ENCODE peak calls at places on chromosomes 4 and X, in ten cellular contexts. M is adipocyte; B is H7; J is fibroblast of lung; A is stimulated activated CD8-positive, alpha-beta memory T cell treated with anti-CD3 and anti-CD28 coated beads, Interleukin-7, amount 100 ng/mL, for 24 hours; V is M059J; X is NCI-H510A; H is CD8-positive, alpha-beta T cell; I is NCI-H748 treated with DMSO at 0.1 percent for 48 hours; O is AG08396. T is an unnamed sample.

GRCh38 chr4:25486171-25486570 is 109.1 kb downstream of the ANAPC4 start:
- DNase-seq in O (no peak), J (no peak), V (peak; percentile 46), X (no peak), M (no peak), I (no peak), B (no peak), A (no peak), H (no peak), T (no peak)

GRCh38 chrX:32614707-32615106 is 596.6 kb downstream of the DMD start:
- DNase-seq in X (no peak), I (no peak), O (no peak), V (no peak), H (no peak), J (no peak), A (no peak), M (no peak), B (no peak), T (no peak)

GRCh38 chrX:18931972-18932371 is 51.9 kb downstream of the PHKA2 start:
- DNase-seq in V (peak; percentile 7), M (peak; percentile 35), B (peak; percentile 81), A (no peak), H (no peak), X (no peak), J (peak; percentile 42), I (peak; percentile 2), O (peak; percentile 36), T (no peak)

GRCh38 chrX:138756234-138756633 is 44.7 kb upstream of the FGF13 start:
- DNase-seq in B (peak; percentile 17), X (no peak), I (no peak), J (peak; percentile 62), V (peak; percentile 65), A (no peak), H (no peak), O (peak; percentile 27), M (no peak), T (peak; percentile 37)

GRCh38 chr4:9925750-9926439 is 95.4 kb downstream of the SLC2A9 start:
- DNase-seq in X (no peak), M (no peak), J (no peak), B (no peak), V (no peak), O (no peak), I (peak; percentile 25), H (no peak), A (no peak), T (no peak)

GRCh38 chr4:184598753-184599491 is 50.3 kb downstream of the CASP3 start:
- DNase-seq in J (no peak), B (peak; percentile 13), H (no peak), X (no peak), V (peak; percentile 34), I (no peak), A (no peak), M (no peak), O (no peak), T (no peak)

GRCh38 chr4:94515365-94515764 is 63.6 kb downstream of the PDLIM5 start:
- DNase-seq in V (peak; percentile 31), M (no peak), O (no peak), J (no peak), I (no peak), X (no peak), A (no peak), B (no peak), H (no peak), T (no peak)

GRCh38 chr4:112847045-112847444 is 202.4 kb upstream of the ANK2 start:
- DNase-seq in O (no peak), A (no peak), M (no peak), H (no peak), I (no peak), B (no peak), V (no peak), J (no peak), X (no peak), T (no peak)

GRCh38 chrX:120308558-120308957 is 2.7 kb downstream of the TMEM255A start:
- DNase-seq in M (no peak), J (no peak), A (no peak), B (peak; percentile 62), V (no peak), H (no peak), X (no peak), O (no peak), I (peak; percentile 35), T (peak; percentile 39)

GRCh38 chrX:24799078-24799477 is 105.4 kb downstream of the POLA1 start:
- DNase-seq in B (no peak), I (no peak), H (no peak), M (no peak), J (no peak), O (no peak), X (no peak), V (no peak), A (no peak), T (no peak)

GRCh38 chr4:125013891-125014290 is 300.9 kb upstream of the FAT4 start:
- DNase-seq in O (no peak), B (no peak), I (no peak), V (peak; percentile 2), M (no peak), J (no peak), A (no peak), X (no peak), H (no peak), T (no peak)

GRCh38 chr4:24856586-24856985 is 56.3 kb downstream of the CCDC149 start:
- DNase-seq in I (no peak), O (peak; percentile 53), V (peak; percentile 87), A (no peak), X (no peak), H (no peak), M (peak; percentile 50), J (peak; percentile 68), B (peak; percentile 30), T (no peak)

GRCh38 chr4:186948361-186949291 is 225.0 kb upstream of the FAT1 start:
- DNase-seq in M (peak; percentile 23), A (no peak), I (peak; percentile 2), H (no peak), B (peak; percentile 64), O (peak; percentile 58), V (peak; percentile 37), X (no peak), J (peak; percentile 44), T (no peak)

GRCh38 chrX:74421181-74422028 is at the start of gene SLC16A2:
- DNase-seq in B (peak; percentile 82), X (peak; percentile 56), H (peak; percentile 0), M (peak; percentile 82), A (no peak), V (peak; percentile 93), J (peak; percentile 80), I (peak; percentile 17), O (peak; percentile 85), T (peak; percentile 61)

GRCh38 chr4:149781150-149781549 is 34.5 kb downstream of the IQCM start:
- DNase-seq in X (no peak), I (no peak), B (no peak), H (no peak), J (peak; percentile 91), A (no peak), O (no peak), V (peak; percentile 76), M (peak; percentile 51), T (no peak)

GRCh38 chr4:83293305-83294046 is 8.9 kb upstream of the COQ2 start:
- DNase-seq in A (no peak), I (no peak), O (no peak), H (no peak), B (no peak), M (no peak), V (no peak), J (no peak), X (no peak), T (no peak)

GRCh38 chr4:98617358-98618047 is 40.9 kb downstream of the TSPAN5 start:
- DNase-seq in M (no peak), I (no peak), V (no peak), A (no peak), J (no peak), X (no peak), B (no peak), O (no peak), H (no peak), T (no peak)

GRCh38 chr4:184504385-184504784 is 30.0 kb upstream of the IRF2 start:
- DNase-seq in J (no peak), I (no peak), M (no peak), V (no peak), X (no peak), H (no peak), B (no peak), A (no peak), O (no peak), T (no peak)

T was measured in lower lobe of right lung.